ENCODE peak calls at places on chromosome 10, in four cellular contexts. U, X, C and D are unnamed samples.

GRCh38 chr10:4934391-4934987 is 28.7 kb upstream of the AKR1C1 start:
- DNase-seq in U (no peak), X (no peak), C (no peak), D (no peak)

GRCh38 chr10:123160311-123160980 is 6.2 kb downstream of the BUB3 start:
- DNase-seq in U (no peak), X (no peak), C (no peak), D (no peak)

GRCh38 chr10:123141791-123142700 is 5.9 kb upstream of the HMX2 start:
- DNase-seq in U (no peak), X (no peak), C (no peak), D (no peak)

GRCh38 chr10:95526066-95526465 is 35.1 kb downstream of the SORBS1 start:
- DNase-seq in U (no peak), X (no peak), C (no peak), D (no peak)

GRCh38 chr10:581776-582330 is 107.6 kb downstream of the DIP2C start:
- DNase-seq in U (no peak), X (no peak), C (no peak), D (no peak)

GRCh38 chr10:107025676-107026075 is 138.8 kb downstream of the SORCS1 start:
- DNase-seq in U (no peak), X (no peak), C (peak), D (no peak)

GRCh38 chr10:2202401-2202800 is 465.1 kb upstream of the ADARB2 start:
- DNase-seq in U (no peak), X (no peak), C (no peak), D (no peak)

GRCh38 chr10:44935961-44936285 is 23.7 kb upstream of the RASSF4 start:
- DNase-seq in U (no peak), X (no peak), C (no peak), D (no peak)

GRCh38 chr10:3806603-3807002 is 21.6 kb upstream of the KLF6 start:
- DNase-seq in U (no peak), X (no peak), C (no peak), D (no peak)

GRCh38 chr10:49629286-49629915 is 15.6 kb downstream of the CHAT start:
- DNase-seq in U (no peak), X (no peak), C (no peak), D (no peak)

GRCh38 chr10:42783181-42783549 is 570 bp downstream of the BMS1 start:
- DNase-seq in U (no peak), X (no peak), C (no peak), D (peak)

GRCh38 chr10:116741391-116742351 is 695 bp downstream of the HSPA12A start:
- DNase-seq in U (peak), X (no peak), C (peak), D (no peak)

GRCh38 chr10:71433116-71433982 is 36.6 kb downstream of the CDH23 start:
- DNase-seq in U (no peak), X (no peak), C (no peak), D (no peak)

GRCh38 chr10:120279196-120279595 is 177.8 kb upstream of the PLPP4 start:
- DNase-seq in U (no peak), X (no peak), C (no peak), D (no peak)

GRCh38 chr10:101217450-101218281 is 11.6 kb downstream of the LBX1 start:
- DNase-seq in U (no peak), X (no peak), C (peak), D (no peak)

GRCh38 chr10:4352566-4352961 is 473.4 kb upstream of the AKR1E2 start:
- DNase-seq in U (no peak), X (no peak), C (no peak), D (no peak)

GRCh38 chr10:18737841-18738240 is 78.6 kb downstream of the ARL5B start:
- DNase-seq in U (no peak), X (no peak), C (no peak), D (no peak)

GRCh38 chr10:56823849-56824248 is 462.8 kb upstream of the ZWINT start:
- DNase-seq in U (no peak), X (peak), C (no peak), D (peak)

GRCh38 chr10:50322075-50322474 is 70.8 kb upstream of the ASAH2 start:
- DNase-seq in U (no peak), X (no peak), C (no peak), D (no peak)

GRCh38 chr10:6327906-6328707 is 125.4 kb downstream of the PFKFB3 start:
- DNase-seq in U (no peak), X (no peak), C (no peak), D (no peak)

GRCh38 chr10:24718031-24718855 is 5.4 kb downstream of the ARHGAP21 start:
- DNase-seq in U (no peak), X (no peak), C (no peak), D (no peak)

GRCh38 chr10:114767589-114768393 is 53.8 kb upstream of the FHIP2A start:
- DNase-seq in U (peak), X (no peak), C (peak), D (no peak)

GRCh38 chr10:118927317-118927716 is 102.2 kb upstream of the NANOS1 start:
- DNase-seq in U (no peak), X (no peak), C (no peak), D (no peak)

GRCh38 chr10:68212721-68213352 is 19.1 kb downstream of the ATOH7 start:
- DNase-seq in U (no peak), X (no peak), C (peak), D (no peak)

GRCh38 chr10:34761443-34761842 is 53.7 kb downstream of the PARD3 start:
- DNase-seq in U (no peak), X (no peak), C (no peak), D (no peak)

GRCh38 chr10:76201962-76202361 is 770.5 kb downstream of the LRMDA start:
- DNase-seq in U (no peak), X (no peak), C (no peak), D (no peak)
- TF ChIP-seq SPI1 in U (no peak), X (no peak), C (no peak), D (no peak)

GRCh38 chr10:132193907-132194552 is 7.3 kb downstream of the DPYSL4 start:
- DNase-seq in U (no peak), X (no peak), C (peak), D (no peak)
- TF ChIP-seq SPI1 in U (no peak), X (no peak), C (no peak), D (no peak)

DNA sequence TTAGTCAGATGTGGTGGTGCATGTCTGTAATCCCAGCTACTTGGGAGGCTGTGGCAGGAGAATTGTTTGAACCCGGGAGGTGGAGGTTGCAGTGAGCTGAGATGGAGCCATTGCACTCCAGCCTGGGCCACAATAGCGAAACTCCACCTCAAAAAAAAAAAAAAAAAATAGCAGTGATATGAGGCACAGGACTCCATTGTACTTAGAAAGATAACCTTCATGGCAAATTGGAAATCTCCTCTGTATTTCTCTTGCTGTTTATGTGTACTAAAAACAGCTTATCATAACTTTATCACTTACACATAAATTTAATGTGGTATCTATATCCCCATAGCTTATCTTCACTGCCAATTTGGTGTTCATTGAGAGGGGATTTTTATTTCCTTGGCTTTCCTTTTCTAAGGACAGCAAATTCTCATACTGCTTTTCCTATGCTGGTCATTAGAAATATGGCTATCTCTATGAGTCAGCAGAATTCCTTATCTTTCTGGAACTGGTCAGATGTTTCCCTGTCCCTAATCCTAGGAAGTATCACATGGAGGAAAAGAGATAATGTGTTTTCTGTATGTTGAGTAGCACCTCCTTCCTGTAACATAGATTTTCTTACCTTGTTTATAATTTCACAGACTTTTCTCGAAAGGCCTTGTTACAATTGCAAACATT is 40.6 kb upstream of the ZEB1 start:
- DNase-seq in U (no peak), X (no peak), C (no peak), D (no peak)
- TF ChIP-seq SPI1 in U (no peak), X (no peak), C (no peak), D (no peak)

DNA sequence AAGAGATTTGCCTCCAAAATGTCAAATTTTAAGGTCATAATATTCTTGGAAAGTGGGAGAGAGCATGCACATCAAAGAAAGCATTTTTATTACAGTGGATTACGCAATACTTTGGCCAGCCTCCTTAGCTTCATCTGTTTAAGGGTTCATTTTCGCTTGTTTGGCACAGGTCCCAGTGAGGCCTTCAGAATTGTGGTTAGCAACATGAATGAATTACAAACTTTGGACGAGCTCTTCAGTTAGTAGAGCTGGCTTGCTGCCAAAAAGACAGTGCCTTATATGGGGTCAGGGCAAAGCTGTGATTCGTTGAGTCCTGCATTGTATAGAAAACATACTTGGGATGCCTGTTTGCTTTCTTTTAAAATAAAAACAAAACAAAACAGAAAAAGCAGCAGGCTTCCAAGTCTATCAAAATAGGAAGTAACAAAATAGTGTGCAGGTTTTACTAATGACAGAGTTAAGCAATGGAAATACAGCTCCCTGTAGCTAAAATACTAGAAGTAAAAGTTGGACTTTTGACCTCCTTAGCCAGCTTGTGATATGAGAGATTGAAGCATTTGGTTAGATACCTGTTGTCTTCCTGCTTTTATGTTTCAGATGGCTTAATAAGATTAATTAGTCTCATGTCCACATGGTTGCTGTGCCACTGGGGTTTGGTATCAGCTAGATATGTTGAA is 190.8 kb downstream of the MLLT10 start:
- DNase-seq in U (peak), X (peak), C (peak), D (peak)
- TF ChIP-seq SPI1 in U (no peak), X (no peak), C (no peak), D (no peak)